ENCODE peak calls at places on chromosomes 4 and X, in four cellular contexts. One of them, this sample, is unnamed. For H3K4me1, the result is how much of the 10 kb centered on the place peaks cover.

GRCh38 chrX:110086916-110087484 is 84.1 kb downstream of the TMEM164 start:
- DNase-seq in HepG2: peak
- DNase-seq in GM12878: no peak
- DNase-seq in H1: no peak
- DNase-seq in this sample: no peak

GRCh38 chrX:23694606-23695005 is 27.3 kb downstream of the PRDX4 start:
- DNase-seq in HepG2: peak
- DNase-seq in GM12878: peak
- DNase-seq in H1: no peak
- DNase-seq in this sample: peak

GRCh38 chrX:87661761-87662160 is 144.2 kb downstream of the KLHL4 start:
- DNase-seq in HepG2: no peak
- DNase-seq in GM12878: no peak
- DNase-seq in H1: no peak
- DNase-seq in this sample: no peak

GRCh38 chr4:107794001-107794400 is 30.7 kb upstream of the SGMS2 start:
- DNase-seq in HepG2: no peak
- DNase-seq in GM12878: no peak
- DNase-seq in H1: no peak
- DNase-seq in this sample: no peak

GRCh38 chr4:28278676-28279075 is 1418.0 kb downstream of the STIM2 start:
- DNase-seq in HepG2: no peak
- DNase-seq in GM12878: no peak
- DNase-seq in H1: no peak
- DNase-seq in this sample: no peak

GRCh38 chr4:54746228-54746627 is 88.5 kb downstream of the KIT start:
- DNase-seq in HepG2: no peak
- DNase-seq in GM12878: no peak
- DNase-seq in H1: no peak
- DNase-seq in this sample: no peak

GRCh38 chr4:135325264-135325663 is 1123.7 kb upstream of the PABPC4L start:
- DNase-seq in HepG2: no peak
- DNase-seq in GM12878: no peak
- DNase-seq in H1: no peak
- DNase-seq in this sample: no peak

GRCh38 chrX:65883556-65883955 is 156.3 kb downstream of the VSIG4 start:
- DNase-seq in HepG2: no peak
- DNase-seq in GM12878: no peak
- DNase-seq in H1: no peak
- DNase-seq in this sample: no peak

GRCh38 chr4:7892212-7893019 is 47.2 kb downstream of the AFAP1 start:
- DNase-seq in HepG2: no peak
- DNase-seq in GM12878: no peak
- DNase-seq in H1: no peak
- DNase-seq in this sample: no peak

GRCh38 chr4:7893539-7893938 is 46.1 kb downstream of the AFAP1 start:
- DNase-seq in HepG2: no peak
- DNase-seq in GM12878: no peak
- DNase-seq in H1: no peak
- DNase-seq in this sample: no peak

GRCh38 chr4:7897811-7898210 is 41.9 kb downstream of the AFAP1 start:
- DNase-seq in HepG2: no peak
- DNase-seq in GM12878: no peak
- DNase-seq in H1: peak
- DNase-seq in this sample: no peak

GRCh38 chr4:7894098-7894676 is 45.5 kb downstream of the AFAP1 start:
- DNase-seq in HepG2: peak
- DNase-seq in GM12878: no peak
- DNase-seq in H1: no peak
- DNase-seq in this sample: no peak

DNA sequence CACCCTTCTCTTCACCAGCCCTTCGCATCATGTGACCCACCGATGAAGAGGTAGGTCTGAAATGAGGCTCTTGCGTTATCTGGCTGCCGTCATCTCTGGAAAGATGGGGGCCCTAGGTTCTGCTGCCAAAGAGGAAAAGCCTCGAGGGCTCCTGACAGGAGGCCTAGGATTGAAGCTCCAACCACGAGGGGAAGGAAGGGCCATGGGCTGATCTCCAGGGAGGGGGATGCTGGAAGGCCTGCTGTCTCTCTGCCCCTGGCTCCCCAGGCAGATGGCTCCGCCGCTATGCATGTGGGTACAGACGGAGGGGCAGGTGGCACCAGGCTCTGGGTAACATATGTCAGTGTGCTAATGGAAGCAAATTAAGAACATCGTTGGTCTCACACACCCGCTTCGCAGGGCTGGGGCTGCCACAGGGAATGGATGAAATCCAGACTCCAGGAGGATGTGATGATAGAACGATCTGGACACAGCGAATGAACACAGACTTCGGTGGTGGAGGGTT is 44.9 kb downstream of the AFAP1 start:
- DNase-seq in HepG2: no peak
- DNase-seq in GM12878: no peak
- DNase-seq in H1: no peak
- DNase-seq in this sample: no peak
- H3K4me1 ChIP-seq in HepG2: under half
- H3K4me1 ChIP-seq in GM12878: under half
- H3K4me1 ChIP-seq in H1: under half
- H3K4me1 ChIP-seq in this sample: under half

GRCh38 chrX:120125444-120125843 is 9.7 kb upstream of the RHOXF1 start:
- DNase-seq in HepG2: no peak
- DNase-seq in GM12878: no peak
- DNase-seq in H1: no peak
- DNase-seq in this sample: no peak
- TF ChIP-seq SUZ12 in HepG2: no peak
- TF ChIP-seq SUZ12 in GM12878: no peak
- TF ChIP-seq SUZ12 in H1: no peak
- TF ChIP-seq SUZ12 in this sample: no peak

GRCh38 chr4:13918110-13918509 is 290.6 kb upstream of the BOD1L1 start:
- DNase-seq in HepG2: peak
- DNase-seq in GM12878: no peak
- DNase-seq in H1: no peak
- DNase-seq in this sample: no peak

GRCh38 chr4:13919021-13919441 is 291.5 kb upstream of the BOD1L1 start:
- DNase-seq in HepG2: no peak
- DNase-seq in GM12878: no peak
- DNase-seq in H1: no peak
- DNase-seq in this sample: no peak

GRCh38 chr4:13920901-13921300 is 293.4 kb upstream of the BOD1L1 start:
- DNase-seq in HepG2: peak
- DNase-seq in GM12878: no peak
- DNase-seq in H1: no peak
- DNase-seq in this sample: peak

GRCh38 chr4:13920111-13920875 is 292.8 kb upstream of the BOD1L1 start:
- DNase-seq in HepG2: no peak
- DNase-seq in GM12878: no peak
- DNase-seq in H1: no peak
- DNase-seq in this sample: no peak

GRCh38 chr4:13917010-13917409 is 289.5 kb upstream of the BOD1L1 start:
- DNase-seq in HepG2: no peak
- DNase-seq in GM12878: no peak
- DNase-seq in H1: no peak
- DNase-seq in this sample: no peak
- TF ChIP-seq ZNF274 in HepG2: no peak
- TF ChIP-seq ZNF274 in GM12878: no peak
- TF ChIP-seq ZNF274 in H1: no peak
- TF ChIP-seq ZNF274 in this sample: no peak

GRCh38 chr4:139824882-139825522 is 159.4 kb downstream of the MGST2 start:
- DNase-seq in HepG2: no peak
- DNase-seq in GM12878: no peak
- DNase-seq in H1: no peak
- DNase-seq in this sample: no peak
- H3K4me1 ChIP-seq in HepG2: under half
- H3K4me1 ChIP-seq in GM12878: under half
- H3K4me1 ChIP-seq in H1: under half
- H3K4me1 ChIP-seq in this sample: under half

GRCh38 chr4:88630756-88631155 is 38.5 kb downstream of the HERC3 start:
- DNase-seq in HepG2: no peak
- DNase-seq in GM12878: no peak
- DNase-seq in H1: no peak
- DNase-seq in this sample: no peak
- TF ChIP-seq SUZ12 in HepG2: no peak
- TF ChIP-seq SUZ12 in GM12878: no peak
- TF ChIP-seq SUZ12 in H1: no peak
- TF ChIP-seq SUZ12 in this sample: no peak

DNA sequence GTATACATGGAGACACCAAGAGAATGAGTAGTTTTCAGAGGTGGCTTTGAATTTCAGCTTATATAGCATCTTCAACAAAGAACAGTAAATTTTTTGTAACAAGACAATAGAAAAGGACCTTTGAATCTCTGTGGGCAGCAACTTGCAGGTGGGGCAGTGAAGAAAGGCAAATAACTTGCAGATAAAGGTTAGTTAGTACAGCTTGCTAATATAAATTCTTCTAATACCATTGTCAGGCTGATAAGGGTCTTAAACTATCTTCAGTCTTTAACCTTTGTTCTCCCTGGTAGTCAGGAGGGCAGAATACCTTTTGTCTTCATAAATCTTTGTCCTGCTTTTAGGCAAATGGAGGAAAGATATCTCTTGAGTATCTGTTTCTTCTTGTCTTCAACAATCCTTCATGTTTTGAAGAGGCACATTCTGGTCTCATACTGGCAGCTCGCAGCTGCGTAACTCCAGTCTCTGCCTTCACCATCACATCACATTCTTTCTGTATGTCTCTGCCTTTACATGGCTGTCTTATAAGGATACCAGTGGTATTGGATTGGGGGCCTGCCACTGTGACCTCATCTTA is 16.0 kb downstream of the ANXA3 start:
- DNase-seq in HepG2: peak
- DNase-seq in GM12878: no peak
- DNase-seq in H1: no peak
- DNase-seq in this sample: no peak
- TF ChIP-seq ZNF274 in HepG2: no peak
- TF ChIP-seq ZNF274 in GM12878: no peak
- TF ChIP-seq ZNF274 in H1: no peak
- TF ChIP-seq ZNF274 in this sample: no peak

DNA sequence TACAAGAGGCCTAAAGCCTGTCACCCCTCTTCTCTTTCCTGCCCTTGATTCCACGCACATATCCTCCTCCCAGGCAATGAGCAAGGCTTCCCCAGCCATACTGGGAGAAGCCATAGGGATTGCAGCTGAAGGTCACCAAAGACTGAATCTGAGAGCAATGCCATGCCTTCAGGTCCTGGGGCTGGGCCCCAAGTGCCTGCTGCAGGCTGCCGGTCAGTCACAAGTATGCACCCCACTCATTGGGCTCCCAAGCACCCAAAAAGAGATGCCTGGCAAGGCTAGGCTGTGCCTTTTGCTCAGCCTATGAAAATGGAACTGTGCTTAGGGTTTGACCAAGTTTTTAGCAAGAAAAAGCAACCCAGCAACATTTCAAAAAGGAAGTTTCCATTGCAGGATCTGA is 210.6 kb upstream of the MAMLD1 start:
- DNase-seq in HepG2: no peak
- DNase-seq in GM12878: no peak
- DNase-seq in H1: no peak
- DNase-seq in this sample: no peak
- H3K4me1 ChIP-seq in HepG2: under half
- H3K4me1 ChIP-seq in GM12878: under half
- H3K4me1 ChIP-seq in H1: under half
- H3K4me1 ChIP-seq in this sample: under half

DNA sequence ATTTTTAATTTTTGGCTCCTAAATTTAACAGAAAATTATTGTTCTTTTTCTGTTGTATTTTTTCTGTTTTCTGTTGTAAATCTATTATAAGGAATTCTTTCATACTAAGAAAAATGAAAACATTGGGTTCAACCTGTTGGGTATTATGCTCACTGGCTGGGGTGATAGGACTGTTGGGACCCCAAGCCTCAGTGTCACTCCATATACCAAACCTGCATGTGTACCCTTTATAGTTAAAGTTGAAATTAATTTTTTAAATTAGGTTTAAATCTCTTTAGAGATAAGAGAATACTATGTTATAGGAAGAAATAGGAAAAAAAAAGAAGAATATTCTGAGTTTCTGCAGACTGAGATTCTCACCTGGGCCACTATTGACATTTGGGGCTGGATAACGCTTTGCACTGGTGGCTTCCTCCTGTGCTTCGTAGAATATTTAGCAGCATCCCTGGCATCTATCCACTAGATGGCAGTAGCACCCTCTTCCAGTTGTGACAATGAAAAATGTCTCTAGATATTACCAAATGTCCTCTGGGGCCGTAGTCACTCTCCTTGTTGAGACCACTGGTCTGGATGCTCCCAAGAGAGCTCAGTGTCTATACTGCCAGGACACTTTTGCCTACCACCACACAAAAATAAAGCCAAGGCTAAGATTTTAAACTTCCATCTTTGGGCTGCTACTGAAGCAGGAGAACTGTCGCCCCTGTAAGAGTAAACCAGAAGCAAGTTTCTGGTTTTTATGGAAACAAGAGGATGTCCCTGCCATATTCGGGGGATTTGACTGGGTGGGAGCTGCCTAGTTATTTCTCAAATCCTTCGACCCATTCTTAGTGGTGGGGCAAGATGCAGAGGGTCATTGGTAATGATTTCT is 22.4 kb upstream of the CLTRN start:
- DNase-seq in HepG2: peak
- DNase-seq in GM12878: peak
- DNase-seq in H1: peak
- DNase-seq in this sample: no peak
- TF ChIP-seq SUZ12 in HepG2: no peak
- TF ChIP-seq SUZ12 in GM12878: no peak
- TF ChIP-seq SUZ12 in H1: no peak
- TF ChIP-seq SUZ12 in this sample: no peak

GRCh38 chr4:40595981-40596380 is 33.7 kb downstream of the RBM47 start:
- DNase-seq in HepG2: no peak
- DNase-seq in GM12878: no peak
- DNase-seq in H1: no peak
- DNase-seq in this sample: no peak

GRCh38 chr4:40599431-40599830 is 30.2 kb downstream of the RBM47 start:
- DNase-seq in HepG2: no peak
- DNase-seq in GM12878: no peak
- DNase-seq in H1: no peak
- DNase-seq in this sample: no peak

GRCh38 chr4:40592034-40592433 is 37.6 kb downstream of the RBM47 start:
- DNase-seq in HepG2: no peak
- DNase-seq in GM12878: no peak
- DNase-seq in H1: no peak
- DNase-seq in this sample: no peak

GRCh38 chr4:40596522-40596921 is 33.1 kb downstream of the RBM47 start:
- DNase-seq in HepG2: no peak
- DNase-seq in GM12878: no peak
- DNase-seq in H1: no peak
- DNase-seq in this sample: no peak

GRCh38 chr4:40594261-40595178 is 35.1 kb downstream of the RBM47 start:
- DNase-seq in HepG2: no peak
- DNase-seq in GM12878: no peak
- DNase-seq in H1: no peak
- DNase-seq in this sample: no peak
- TF ChIP-seq ZNF274 in HepG2: no peak
- TF ChIP-seq ZNF274 in GM12878: no peak
- TF ChIP-seq ZNF274 in H1: no peak
- TF ChIP-seq ZNF274 in this sample: no peak